ENCODE peak calls at places on chromosomes 7 and 10, in six cellular contexts. S, H, A, G, E and B are unnamed samples.

GRCh38 chr10:121956111-121957061 is 18.6 kb downstream of the NSMCE4A start:
- DNase-seq in H (peak), E (peak), S (no peak), A (no peak), G (no peak), B (peak)

GRCh38 chr10:3468919-3469638 is 296.5 kb upstream of the PITRM1 start:
- DNase-seq in G (peak), E (peak), S (peak), H (peak), A (no peak), B (peak)

GRCh38 chr10:49279015-49279880 is 19.7 kb upstream of the C10orf71 start:
- DNase-seq in G (no peak), A (no peak), H (no peak), E (no peak), S (no peak), B (no peak)

GRCh38 chr10:97321032-97321806 is 2.1 kb downstream of the FRAT1 start:
- DNase-seq in E (no peak), S (peak), G (peak), A (no peak), H (no peak), B (no peak)

GRCh38 chr7:137354361-137354760 is 10.8 kb upstream of the PTN start:
- DNase-seq in H (no peak), A (no peak), S (no peak), E (peak), G (no peak), B (no peak)

GRCh38 chr7:72334066-72334465 is 78.1 kb downstream of the CALN1 start:
- DNase-seq in S (peak), A (no peak), H (no peak), E (no peak), G (peak), B (no peak)

GRCh38 chr7:149209518-149210269 is 14.3 kb downstream of the ZNF282 start:
- DNase-seq in G (peak), S (peak), H (peak), A (peak), E (peak), B (peak)

GRCh38 chr10:24086737-24087136 is 122.2 kb upstream of the KIAA1217 start:
- DNase-seq in A (no peak), G (no peak), S (no peak), E (no peak), H (no peak), B (no peak)

GRCh38 chr7:118080947-118081346 is 103.0 kb upstream of the LSM8 start:
- DNase-seq in A (no peak), E (peak), S (peak), H (peak), G (no peak), B (peak)

GRCh38 chr10:35394411-35394851 is 58.1 kb downstream of the CCNY start:
- DNase-seq in E (no peak), H (no peak), S (peak), G (no peak), A (no peak), B (no peak)

GRCh38 chr7:158495780-158496179 is 91.8 kb downstream of the PTPRN2 start:
- DNase-seq in H (no peak), G (peak), S (peak), A (peak), E (no peak), B (peak)

GRCh38 chr10:88702848-88703597 is 3.0 kb upstream of the LIPK start:
- DNase-seq in A (no peak), H (peak), S (peak), G (peak), E (peak), B (no peak)

GRCh38 chr10:60123172-60123571 is 216.8 kb upstream of the CCDC6 start:
- DNase-seq in A (no peak), S (no peak), H (peak), G (no peak), E (peak), B (peak)

GRCh38 chr10:26407406-26407969 is 30.7 kb upstream of the APBB1IP start:
- DNase-seq in G (no peak), A (no peak), H (peak), S (peak), E (peak), B (peak)

GRCh38 chr10:52212802-52213510 is 101.1 kb upstream of the DKK1 start:
- DNase-seq in S (no peak), A (no peak), E (no peak), H (no peak), G (no peak), B (no peak)

GRCh38 chr10:126935263-126935946 is 30.2 kb downstream of the DOCK1 start:
- DNase-seq in E (peak), H (peak), A (no peak), S (no peak), G (no peak), B (peak)

GRCh38 chr7:151377406-151377805 is 32.4 kb downstream of the WDR86 start:
- DNase-seq in G (no peak), H (no peak), E (no peak), A (no peak), S (no peak), B (no peak)

GRCh38 chr10:117168135-117168674 is 29.1 kb upstream of the KCNK18 start:
- DNase-seq in G (peak), H (peak), S (peak), A (peak), E (peak), B (peak)

GRCh38 chr7:158809596-158809995 is 19.7 kb downstream of the ESYT2 start:
- DNase-seq in E (peak), H (no peak), S (no peak), A (no peak), G (no peak), B (no peak)

GRCh38 chr10:101397140-101397539 is 43.2 kb downstream of the BTRC start:
- DNase-seq in A (peak), H (peak), G (peak), S (peak), E (peak), B (peak)

GRCh38 chr10:124962421-124962820 is 20.5 kb downstream of the ZRANB1 start:
- DNase-seq in H (no peak), E (peak), S (no peak), A (no peak), G (no peak), B (no peak)

GRCh38 chr7:150402671-150403321 is 23.7 kb downstream of the ZNF775 start:
- DNase-seq in E (no peak), A (no peak), H (no peak), S (no peak), G (no peak), B (no peak)

GRCh38 chr7:750111-750905 is 23.2 kb upstream of the PRKAR1B start:
- DNase-seq in E (no peak), A (no peak), S (no peak), H (no peak), G (no peak), B (no peak)

DNA sequence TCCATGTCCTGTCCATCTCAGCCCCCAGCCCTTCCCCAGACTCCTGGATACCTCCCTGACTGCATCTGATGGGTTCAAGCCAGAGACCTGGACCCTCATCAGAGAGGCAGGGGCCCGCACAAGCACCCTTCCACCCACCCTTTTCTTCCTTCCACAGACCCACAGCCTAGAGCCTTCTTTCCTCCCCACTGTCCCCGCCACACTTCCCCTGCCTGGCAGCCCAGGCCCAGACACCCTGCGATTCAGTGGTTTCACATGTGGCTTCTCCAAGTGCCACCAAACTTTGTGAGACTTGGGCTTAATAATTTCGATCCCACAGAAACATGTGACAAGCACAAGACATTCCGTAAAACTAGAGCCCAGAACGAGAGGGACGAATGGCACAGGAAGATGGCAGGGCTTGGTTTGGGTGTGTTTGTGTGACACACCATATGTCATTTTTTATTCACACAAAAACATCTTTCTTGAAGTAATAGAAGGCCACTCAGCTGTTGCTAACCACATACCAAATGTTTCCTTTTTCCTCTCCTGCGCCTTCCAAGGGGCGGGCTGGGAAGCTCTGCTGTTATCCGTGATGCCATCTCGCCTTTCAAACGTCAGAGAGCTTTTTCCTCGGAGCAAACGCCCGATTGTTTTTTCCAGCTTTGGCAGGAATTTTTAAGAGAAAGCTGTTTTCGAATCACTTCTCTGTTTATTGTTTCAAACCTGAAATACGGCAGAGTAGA is 162.8 kb downstream of the GRK5 start:
- DNase-seq in G (no peak), A (no peak), S (peak), H (no peak), E (peak), B (peak)
- H3K9ac ChIP-seq in G (no peak), A (no peak), S (no peak), H (no peak), E (peak), B (peak)

DNA sequence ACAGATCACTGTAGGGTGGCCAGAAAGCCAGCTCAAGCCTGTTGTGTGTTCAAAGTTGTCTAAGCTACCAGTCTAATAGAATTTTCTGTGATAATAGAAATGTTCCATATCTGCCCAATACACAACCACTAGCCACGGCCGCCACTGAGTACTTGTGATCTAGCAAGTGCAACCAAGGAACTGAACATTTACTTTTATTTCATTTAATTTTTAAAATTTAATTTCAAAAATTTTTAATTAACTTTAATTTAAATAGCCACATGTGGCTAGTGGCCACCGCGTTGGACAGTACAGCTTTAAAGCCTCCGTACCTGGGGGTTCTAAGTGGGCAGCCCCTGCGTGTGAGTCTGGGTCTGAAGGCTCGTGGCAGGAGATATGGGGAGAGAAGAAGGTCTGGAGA is 60.4 kb downstream of the SH3PXD2A start:
- DNase-seq in G (no peak), E (no peak), H (no peak), A (no peak), S (no peak), B (no peak)
- H3K9ac ChIP-seq in G (no peak), E (no peak), H (no peak), A (no peak), S (no peak), B (no peak)

DNA sequence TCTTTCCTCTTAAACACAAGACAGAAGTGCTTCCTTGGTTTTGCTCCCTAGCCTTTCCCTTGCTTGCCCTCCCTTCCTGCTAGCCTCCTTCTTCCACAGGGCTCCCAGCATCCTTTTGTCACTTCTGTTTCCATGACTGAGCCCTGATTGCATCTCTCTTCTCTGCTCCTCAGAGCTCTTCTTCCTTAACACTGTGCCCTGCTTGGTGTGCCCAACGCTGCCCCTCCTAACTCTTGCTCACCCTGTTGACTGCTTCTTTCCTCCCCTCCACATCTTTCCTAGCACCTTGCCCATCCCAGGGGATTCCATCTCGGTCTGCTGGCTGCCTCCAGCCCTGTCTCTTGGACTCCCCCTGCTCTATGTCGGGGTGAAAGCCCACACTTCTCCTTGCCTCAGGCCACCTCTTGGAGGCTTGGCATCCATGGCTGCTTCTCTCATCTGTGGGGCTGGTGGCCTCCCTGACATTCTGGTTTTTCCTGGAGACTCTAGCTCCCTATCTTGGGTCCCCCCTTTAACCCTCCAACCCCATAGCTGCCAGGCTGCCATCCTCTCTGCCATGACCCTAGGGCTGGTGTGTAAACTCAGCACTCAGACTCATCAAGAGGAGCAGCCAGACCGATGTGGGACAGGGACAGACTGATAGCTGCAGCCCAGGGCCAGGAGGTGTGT is 5.8 kb downstream of the IGFBP1 start:
- DNase-seq in G (no peak), S (no peak), A (no peak), H (no peak), E (no peak), B (no peak)
- H3K9ac ChIP-seq in G (no peak), S (no peak), A (no peak), H (no peak), E (no peak), B (no peak)

GRCh38 chr10:133361773-133362441 is 4.1 kb upstream of the FUOM start:
- DNase-seq in G (no peak), A (no peak), H (no peak), E (no peak), S (no peak), B (no peak)
- H3K9ac ChIP-seq in G (no peak), A (no peak), H (no peak), E (no peak), S (no peak), B (no peak)

DNA sequence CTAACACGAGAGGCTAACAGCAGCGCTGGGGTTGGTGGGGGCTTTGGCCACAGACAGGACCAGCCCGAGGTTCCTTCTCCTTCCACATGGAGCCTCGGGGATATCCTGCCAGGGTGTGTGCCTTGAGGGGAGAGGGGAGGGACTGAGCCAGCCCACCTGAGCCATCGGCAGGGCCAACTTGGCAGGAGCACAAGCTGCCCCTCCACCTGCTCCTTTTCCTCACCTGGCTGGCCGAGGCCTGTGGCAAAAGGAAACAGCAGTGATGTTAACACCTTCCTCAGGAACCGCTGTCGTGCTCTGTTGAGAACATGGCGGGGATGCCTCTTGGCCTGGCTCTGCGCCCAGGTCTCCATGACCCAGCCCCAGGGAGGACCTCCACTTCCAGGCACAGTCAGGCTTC is 255.1 kb upstream of the PPP2R2D start:
- DNase-seq in S (no peak), H (no peak), E (no peak), G (no peak), A (no peak), B (no peak)
- H3K9ac ChIP-seq in S (no peak), H (no peak), E (no peak), G (no peak), A (no peak), B (no peak)

DNA sequence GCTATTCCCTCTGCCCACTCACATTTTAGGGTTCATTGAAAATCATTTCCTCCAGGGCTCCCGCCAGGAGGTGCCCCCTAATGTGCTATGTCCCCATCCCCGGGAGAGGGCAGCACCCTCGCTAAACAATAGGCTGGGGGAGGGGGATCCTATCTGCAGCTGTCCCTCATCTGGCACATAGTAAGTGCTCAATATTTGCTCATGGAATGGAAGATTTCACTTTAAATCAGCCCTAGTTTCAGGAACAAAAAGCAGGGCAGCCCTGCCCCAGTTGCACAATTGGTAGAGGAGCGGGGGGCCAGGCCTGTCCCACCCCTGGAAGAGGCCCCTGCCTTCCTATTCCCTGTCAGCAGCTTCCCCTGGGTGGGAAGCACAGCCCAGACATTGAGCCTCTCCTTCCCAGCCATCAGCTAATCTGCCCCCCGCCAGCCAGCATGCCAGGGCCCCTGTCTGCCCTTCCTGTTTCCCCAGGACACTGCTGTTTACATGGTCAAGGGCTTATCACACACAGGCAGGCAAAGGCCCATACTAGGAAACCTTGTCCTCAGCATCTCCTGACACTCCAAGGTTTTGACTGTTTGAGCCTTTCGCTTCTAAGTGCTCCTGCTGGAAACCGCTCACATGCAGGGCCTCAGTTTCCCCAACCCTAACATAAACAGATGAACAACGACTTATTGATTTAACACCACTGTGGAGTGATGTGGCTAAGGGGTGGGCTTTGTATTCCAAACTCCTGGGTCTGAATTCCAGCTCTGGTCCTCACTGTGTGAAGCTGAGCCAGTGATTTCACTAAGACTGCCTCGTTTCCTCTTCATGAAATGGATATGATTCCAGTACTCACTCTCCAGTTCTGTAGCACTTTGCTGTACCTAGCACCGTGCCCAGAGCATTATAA is 130.7 kb upstream of the ZMIZ1 start:
- DNase-seq in G (no peak), S (peak), E (no peak), A (no peak), H (no peak), B (no peak)
- H3K9ac ChIP-seq in G (no peak), S (no peak), E (no peak), A (no peak), H (no peak), B (no peak)